ENCODE peak calls at places on chromosomes 1 and 21, in six cellular contexts. X, E, W, U, I and M are unnamed samples.

GRCh38 chr1:188070848-188071247 is 1242.1 kb downstream of the PLA2G4A start:
- DNase-seq in E (no peak), W (no peak), X (no peak), I (no peak), U (no peak), M (no peak)

GRCh38 chr1:220834155-220834870 is 44.9 kb upstream of the HLX start:
- DNase-seq in U (no peak), W (no peak), I (no peak), E (no peak), X (no peak), M (no peak)

GRCh38 chr1:52365091-52365745 is 787 bp downstream of the CC2D1B start:
- DNase-seq in X (peak; percentile 73), I (no peak), E (no peak), W (no peak), U (no peak), M (peak; percentile 56)

GRCh38 chr1:227357229-227358078 is 39.2 kb upstream of the CDC42BPA start:
- DNase-seq in X (peak; percentile 68), I (no peak), E (no peak), U (no peak), W (no peak), M (no peak)

GRCh38 chr1:29426701-29427279 is 190.5 kb downstream of the PTPRU start:
- DNase-seq in E (no peak), W (no peak), X (no peak), U (no peak), I (no peak), M (peak; percentile 99)

GRCh38 chr21:44932366-44933181 is 7.3 kb upstream of the SLX9 start:
- DNase-seq in U (peak; percentile 33), E (peak; percentile 74), X (no peak), W (peak; percentile 76), I (no peak), M (no peak)

GRCh38 chr1:196723325-196724185 is 51.1 kb upstream of the CFHR3 start:
- DNase-seq in U (peak; percentile 27), W (no peak), E (peak; percentile 10), X (no peak), I (no peak), M (no peak)

GRCh38 chr1:89842547-89843278 is 21.9 kb downstream of the LRRC8D start:
- DNase-seq in I (no peak), U (no peak), W (no peak), X (no peak), E (no peak), M (peak; percentile 46)

GRCh38 chr1:93715529-93716126 is 34.0 kb upstream of the BCAR3 start:
- DNase-seq in E (no peak), W (no peak), X (no peak), U (no peak), I (no peak), M (peak; percentile 45)

GRCh38 chr21:33991091-33991490 is 75.5 kb upstream of the ATP5PO start:
- DNase-seq in E (no peak), W (no peak), X (no peak), I (no peak), U (no peak), M (no peak)

GRCh38 chr1:24963099-24963872 is 33.2 kb upstream of the RUNX3 start:
- DNase-seq in W (no peak), E (peak; percentile 66), X (no peak), I (no peak), U (no peak), M (no peak)

GRCh38 chr1:226128487-226129075 is 58.0 kb downstream of the ACBD3 start:
- DNase-seq in I (no peak), X (peak; percentile 16), W (no peak), U (no peak), E (no peak), M (no peak)

GRCh38 chr1:232923739-232924386 is 26.5 kb upstream of the NTPCR start:
- DNase-seq in U (no peak), E (no peak), I (no peak), X (no peak), W (peak; percentile 15), M (no peak)

GRCh38 chr1:175373786-175374623 is 181.4 kb upstream of the KIAA0040 start:
- DNase-seq in E (peak; percentile 34), W (no peak), X (no peak), U (peak; percentile 69), I (no peak), M (no peak)

GRCh38 chr1:18951818-18952391 is 4.6 kb downstream of the IFFO2 start:
- DNase-seq in E (peak; percentile 65), I (no peak), W (peak; percentile 54), U (no peak), X (no peak), M (no peak)

GRCh38 chr21:46220847-46221246 is 7.7 kb downstream of the LSS start:
- DNase-seq in W (no peak), E (no peak), I (no peak), U (no peak), X (no peak), M (no peak)